ENCODE peak calls at places on chromosomes 2 and 18, in four cellular contexts. One of them, this sample, is unnamed.

GRCh38 chr18:49495074-49495473 is 8.0 kb upstream of the C18orf32 start:
- DNase-seq in CD8-positive, alpha-beta T cell: no peak
- DNase-seq in psoas muscle: no peak
- DNase-seq in colonic mucosa: no peak
- DNase-seq in this sample: no peak

GRCh38 chr18:48007955-48008701 is 77.7 kb upstream of the SMAD2 start:
- DNase-seq in CD8-positive, alpha-beta T cell: no peak
- DNase-seq in psoas muscle: peak
- DNase-seq in colonic mucosa: peak
- DNase-seq in this sample: no peak

GRCh38 chr18:35927431-35927830 is 45.0 kb upstream of the RMP24 start:
- DNase-seq in colonic mucosa: no peak
- DNase-seq in psoas muscle: no peak
- DNase-seq in CD8-positive, alpha-beta T cell: no peak
- DNase-seq in this sample: no peak

GRCh38 chr2:205698556-205699282 is 16.4 kb downstream of the NRP2 start:
- DNase-seq in CD8-positive, alpha-beta T cell: no peak
- DNase-seq in psoas muscle: no peak
- DNase-seq in colonic mucosa: no peak
- DNase-seq in this sample: no peak

GRCh38 chr18:80249217-80250093 is 2.1 kb upstream of the PARD6G start:
- DNase-seq in CD8-positive, alpha-beta T cell: no peak
- DNase-seq in psoas muscle: no peak
- DNase-seq in colonic mucosa: no peak
- DNase-seq in this sample: no peak

GRCh38 chr2:173545364-173545734 is 190.7 kb downstream of the CDCA7 start:
- DNase-seq in colonic mucosa: peak
- DNase-seq in CD8-positive, alpha-beta T cell: no peak
- DNase-seq in psoas muscle: no peak
- DNase-seq in this sample: no peak

GRCh38 chr2:62568983-62569837 is 63.2 kb upstream of the TMEM17 start:
- DNase-seq in psoas muscle: no peak
- DNase-seq in CD8-positive, alpha-beta T cell: no peak
- DNase-seq in colonic mucosa: no peak
- DNase-seq in this sample: no peak

GRCh38 chr2:231189571-231190495 is 8.6 kb upstream of the ARMC9 start:
- DNase-seq in CD8-positive, alpha-beta T cell: no peak
- DNase-seq in psoas muscle: peak
- DNase-seq in colonic mucosa: peak
- DNase-seq in this sample: no peak

GRCh38 chr2:48312126-48312525 is 217.8 kb upstream of the STON1 start:
- DNase-seq in CD8-positive, alpha-beta T cell: no peak
- DNase-seq in psoas muscle: no peak
- DNase-seq in colonic mucosa: no peak
- DNase-seq in this sample: no peak

GRCh38 chr2:171595896-171596295 is 73.6 kb downstream of the CYBRD1 start:
- DNase-seq in psoas muscle: no peak
- DNase-seq in colonic mucosa: no peak
- DNase-seq in CD8-positive, alpha-beta T cell: no peak
- DNase-seq in this sample: no peak

GRCh38 chr2:231707625-231708049 is 688 bp upstream of the PTMA start:
- DNase-seq in psoas muscle: no peak
- DNase-seq in colonic mucosa: peak
- DNase-seq in CD8-positive, alpha-beta T cell: no peak
- DNase-seq in this sample: peak

GRCh38 chr2:232242316-232242715 is 136.2 kb upstream of the ALPP start:
- DNase-seq in CD8-positive, alpha-beta T cell: no peak
- DNase-seq in psoas muscle: no peak
- DNase-seq in colonic mucosa: no peak
- DNase-seq in this sample: no peak

GRCh38 chr2:72148975-72149555 is 1.4 kb upstream of the CYP26B1 start:
- DNase-seq in psoas muscle: peak
- DNase-seq in colonic mucosa: peak
- DNase-seq in CD8-positive, alpha-beta T cell: no peak
- DNase-seq in this sample: peak

GRCh38 chr18:31409301-31409700 is 32.7 kb downstream of the DSG4 start:
- DNase-seq in colonic mucosa: no peak
- DNase-seq in psoas muscle: no peak
- DNase-seq in CD8-positive, alpha-beta T cell: no peak
- DNase-seq in this sample: no peak

GRCh38 chr2:241009601-241010530 is 11.4 kb downstream of the SNED1 start:
- DNase-seq in colonic mucosa: no peak
- DNase-seq in psoas muscle: peak
- DNase-seq in CD8-positive, alpha-beta T cell: no peak
- DNase-seq in this sample: no peak

GRCh38 chr2:241008711-241009121 is 10.3 kb downstream of the SNED1 start:
- DNase-seq in CD8-positive, alpha-beta T cell: no peak
- DNase-seq in colonic mucosa: no peak
- DNase-seq in psoas muscle: no peak
- DNase-seq in this sample: peak

GRCh38 chr2:241010531-241011295 is 12.3 kb downstream of the SNED1 start:
- DNase-seq in psoas muscle: no peak
- DNase-seq in CD8-positive, alpha-beta T cell: no peak
- DNase-seq in colonic mucosa: no peak
- DNase-seq in this sample: no peak

GRCh38 chr2:241007880-241008710 is 9.7 kb downstream of the SNED1 start:
- DNase-seq in colonic mucosa: no peak
- DNase-seq in psoas muscle: no peak
- DNase-seq in CD8-positive, alpha-beta T cell: no peak
- DNase-seq in this sample: no peak

DNA sequence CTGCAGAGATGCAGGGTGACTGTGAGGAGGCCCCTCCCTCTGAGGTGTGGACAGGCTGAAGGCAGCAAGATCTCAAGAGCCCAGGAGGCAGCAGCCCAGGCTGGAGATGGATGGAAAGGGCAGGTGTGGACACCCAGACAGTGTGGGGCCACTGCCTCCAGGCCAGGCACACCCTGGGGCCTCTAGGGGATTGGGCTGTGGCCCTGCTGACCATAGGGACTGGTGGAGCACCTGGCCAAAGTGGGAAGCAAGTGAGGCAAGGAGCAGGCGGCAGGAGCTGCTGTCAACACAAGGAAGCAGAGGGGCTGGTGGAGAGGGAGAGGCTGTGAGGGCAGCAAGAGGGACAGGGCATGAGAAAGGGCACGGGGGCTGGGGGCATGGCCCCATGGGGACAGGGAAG is 10.8 kb downstream of the SNED1 start:
- DNase-seq in psoas muscle: no peak
- DNase-seq in colonic mucosa: no peak
- DNase-seq in CD8-positive, alpha-beta T cell: no peak
- DNase-seq in this sample: no peak
- H3K27ac ChIP-seq in psoas muscle: no peak
- H3K27ac ChIP-seq in colonic mucosa: no peak
- H3K27ac ChIP-seq in CD8-positive, alpha-beta T cell: peak
- H3K27ac ChIP-seq in this sample: no peak

DNA sequence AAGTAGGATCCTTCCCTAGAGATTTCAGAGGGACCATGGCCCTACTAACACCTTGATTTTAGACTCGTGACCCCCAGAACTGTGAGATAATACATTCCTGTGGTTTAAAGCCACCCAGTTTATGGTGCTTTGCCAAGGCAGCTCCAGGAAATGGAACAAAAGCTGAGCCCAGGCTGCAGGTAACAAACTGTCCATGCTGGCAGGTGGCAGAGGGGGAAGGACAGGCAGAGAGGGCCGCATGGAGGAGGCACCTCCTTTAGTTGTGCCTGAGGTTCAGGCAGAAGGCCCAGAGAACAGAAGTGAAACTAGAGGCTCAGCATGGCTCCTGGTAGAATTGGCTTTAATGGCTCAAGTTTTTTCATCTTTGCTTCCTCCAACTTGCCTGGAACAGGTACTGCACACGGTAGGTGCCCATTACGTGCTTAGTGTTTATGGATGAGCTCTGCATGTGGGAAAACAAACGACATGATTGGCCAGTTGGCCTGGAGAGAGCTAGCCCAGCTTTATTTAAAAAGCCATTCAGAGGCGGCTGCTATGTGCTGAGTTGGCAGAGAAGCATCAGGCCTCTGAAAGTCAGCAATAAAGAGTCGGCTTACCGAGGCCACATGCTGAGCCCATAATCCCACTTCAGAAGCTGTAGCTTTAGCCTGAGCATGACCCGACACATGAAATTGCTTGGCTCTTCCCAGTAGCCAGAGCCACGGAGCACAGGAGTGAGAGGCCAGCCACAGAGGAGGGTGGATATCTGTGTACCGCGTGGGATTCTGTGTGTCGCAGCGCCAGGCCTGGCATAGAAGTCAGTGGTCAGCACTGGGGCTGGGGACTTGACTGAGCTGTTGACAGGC is 36.5 kb downstream of the HS1BP3 start:
- DNase-seq in colonic mucosa: no peak
- DNase-seq in CD8-positive, alpha-beta T cell: no peak
- DNase-seq in psoas muscle: peak
- DNase-seq in this sample: no peak
- H3K27ac ChIP-seq in colonic mucosa: peak
- H3K27ac ChIP-seq in CD8-positive, alpha-beta T cell: no peak
- H3K27ac ChIP-seq in psoas muscle: peak
- H3K27ac ChIP-seq in this sample: peak

DNA sequence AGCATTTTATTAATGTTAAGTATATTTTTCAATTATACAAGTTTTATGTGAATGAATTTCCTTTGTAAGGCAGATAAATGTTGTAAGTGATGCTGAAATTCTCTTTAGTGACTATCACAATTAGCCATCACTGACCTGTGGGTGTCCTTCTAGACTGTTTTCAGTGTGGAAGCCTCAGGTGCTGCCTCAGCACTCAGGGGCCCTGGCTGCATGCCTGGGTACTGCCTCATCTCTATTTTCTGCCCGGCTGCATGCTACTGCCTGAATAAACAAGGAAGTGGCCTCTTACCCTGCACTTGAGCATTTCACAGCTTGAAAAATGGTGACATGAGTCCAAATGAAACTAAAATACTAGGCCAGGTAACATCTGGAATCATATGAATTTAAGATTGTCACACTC is 787.6 kb upstream of the SALL3 start:
- DNase-seq in psoas muscle: no peak
- DNase-seq in CD8-positive, alpha-beta T cell: no peak
- DNase-seq in colonic mucosa: peak
- DNase-seq in this sample: peak
- H3K27ac ChIP-seq in psoas muscle: no peak
- H3K27ac ChIP-seq in CD8-positive, alpha-beta T cell: no peak
- H3K27ac ChIP-seq in colonic mucosa: no peak
- H3K27ac ChIP-seq in this sample: no peak

GRCh38 chr2:18792226-18792629 is 202.9 kb upstream of the NT5C1B start:
- DNase-seq in psoas muscle: no peak
- DNase-seq in CD8-positive, alpha-beta T cell: no peak
- DNase-seq in colonic mucosa: no peak
- DNase-seq in this sample: no peak
- H3K27ac ChIP-seq in psoas muscle: no peak
- H3K27ac ChIP-seq in CD8-positive, alpha-beta T cell: no peak
- H3K27ac ChIP-seq in colonic mucosa: no peak
- H3K27ac ChIP-seq in this sample: no peak

GRCh38 chr2:68548396-68548795 is 81.0 kb downstream of the APLF start:
- DNase-seq in psoas muscle: no peak
- DNase-seq in CD8-positive, alpha-beta T cell: no peak
- DNase-seq in colonic mucosa: no peak
- DNase-seq in this sample: no peak
- H3K27ac ChIP-seq in psoas muscle: no peak
- H3K27ac ChIP-seq in CD8-positive, alpha-beta T cell: no peak
- H3K27ac ChIP-seq in colonic mucosa: no peak
- H3K27ac ChIP-seq in this sample: no peak